ENCODE peak calls at places on chromosomes 13 and 19, in five cellular contexts. L is CD8-positive, alpha-beta memory T cell; U is PC-3; W is WERI-Rb-1; C is stomach. X is an unnamed sample.

GRCh38 chr13:96994030-96994848 is at the start of gene OXGR1:
- DNase-seq in L (no peak), C (no peak), U (no peak), W (no peak), X (peak; percentile 42)

GRCh38 chr19:40617961-40618360 is 16.8 kb downstream of the LTBP4 start:
- DNase-seq in U (no peak), W (no peak), L (no peak), C (no peak), X (no peak)

GRCh38 chr13:30071890-30072817 is 221.7 kb upstream of the UBL3 start:
- DNase-seq in C (peak; percentile 92), W (no peak), U (peak; percentile 12), L (no peak), X (no peak)

GRCh38 chr13:111183959-111184684 is 69.0 kb downstream of the ARHGEF7 start:
- DNase-seq in C (no peak), L (peak; percentile 61), W (no peak), U (no peak), X (no peak)

GRCh38 chr13:27005556-27005955 is 166.1 kb downstream of the USP12 start:
- DNase-seq in C (no peak), U (no peak), L (no peak), W (no peak), X (no peak)

GRCh38 chr13:53250272-53250875 is 221.8 kb downstream of the OLFM4 start:
- DNase-seq in U (peak; percentile 79), C (no peak), W (no peak), L (peak; percentile 8), X (peak; percentile 65)

GRCh38 chr13:67366533-67366932 is 136.4 kb upstream of the PCDH9 start:
- DNase-seq in C (no peak), W (no peak), U (peak; percentile 25), L (no peak), X (no peak)

GRCh38 chr19:54478677-54479266 is 5.7 kb upstream of the CDC42EP5 start:
- DNase-seq in L (no peak), C (no peak), U (peak; percentile 61), W (no peak), X (peak; percentile 51)

GRCh38 chr19:45467115-45467455 is 711 bp upstream of the FOSB start:
- DNase-seq in W (no peak), C (no peak), L (no peak), U (no peak), X (no peak)

GRCh38 chr13:49439609-49440008 is 4.3 kb downstream of the CAB39L start:
- DNase-seq in C (no peak), W (no peak), U (no peak), L (no peak), X (no peak)

GRCh38 chr19:55276720-55277430 is 3.0 kb downstream of the HSPBP1 start:
- DNase-seq in W (no peak), C (no peak), U (no peak), L (no peak), X (no peak)

GRCh38 chr13:23381877-23382276 is 51.6 kb downstream of the SACS start:
- DNase-seq in U (no peak), L (no peak), W (no peak), C (no peak), X (no peak)

GRCh38 chr19:19021115-19021514 is 12.2 kb downstream of the SUGP2 start:
- DNase-seq in L (no peak), U (no peak), W (no peak), C (no peak), X (no peak)
- H3K36me3 ChIP-seq in L (peaks cover 29% of the 10 kb centered on the region), U (peaks cover 52% of the 10 kb centered on the region), W (peaks cover 85% of the 10 kb centered on the region), C (peaks cover 62% of the 10 kb centered on the region), X (peaks cover 10% of the 10 kb centered on the region)

DNA sequence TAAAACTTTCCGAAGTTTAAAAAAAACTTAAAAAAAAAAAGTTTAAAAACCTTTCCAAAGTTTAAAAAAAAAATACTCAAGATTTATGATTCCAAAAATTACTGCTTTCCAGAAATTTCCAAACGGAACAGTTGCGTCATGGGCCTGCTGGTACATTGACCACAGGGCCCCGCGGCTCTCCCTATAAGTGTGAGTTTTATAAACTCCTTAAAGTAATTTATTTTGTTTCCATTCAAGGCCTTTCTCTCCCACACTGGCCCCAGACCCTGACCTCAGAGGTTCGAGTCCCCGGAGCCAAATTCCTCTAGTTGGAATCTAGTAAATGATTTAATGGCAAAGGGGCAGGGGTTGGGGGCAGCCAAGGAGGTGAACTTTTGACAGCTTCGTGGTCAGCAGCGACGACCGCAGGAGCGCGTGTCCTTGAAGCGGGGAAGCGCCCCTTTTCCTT is 97.5 kb downstream of the INSR start:
- DNase-seq in U (no peak), C (no peak), L (no peak), W (no peak), X (no peak)
- H3K36me3 ChIP-seq in U (no peaks in the 10 kb centered on the region), C (no peaks in the 10 kb centered on the region), L (no peaks in the 10 kb centered on the region), W (no peaks in the 10 kb centered on the region), X (no peaks in the 10 kb centered on the region)

GRCh38 chr19:14407889-14408640 is 11.1 kb downstream of the DDX39A start:
- DNase-seq in U (no peak), C (peak; percentile 58), W (no peak), L (no peak), X (no peak)
- H3K36me3 ChIP-seq in U (peaks cover 87% of the 10 kb centered on the region), C (peaks cover 83% of the 10 kb centered on the region), W (peaks cover 67% of the 10 kb centered on the region), L (peaks cover 87% of the 10 kb centered on the region), X (peaks cover 30% of the 10 kb centered on the region)

GRCh38 chr19:38500450-38500849 is 67.0 kb downstream of the RYR1 start:
- DNase-seq in U (no peak), L (no peak), C (no peak), W (no peak), X (no peak)

GRCh38 chr19:38496603-38497487 is 63.4 kb downstream of the RYR1 start:
- DNase-seq in U (no peak), L (no peak), W (no peak), C (no peak), X (no peak)

GRCh38 chr19:38497907-38498306 is 64.4 kb downstream of the RYR1 start:
- DNase-seq in C (no peak), L (no peak), W (no peak), U (no peak), X (no peak)

GRCh38 chr19:38502410-38503143 is 69.1 kb downstream of the RYR1 start:
- DNase-seq in C (no peak), W (no peak), L (no peak), U (no peak), X (no peak)

DNA sequence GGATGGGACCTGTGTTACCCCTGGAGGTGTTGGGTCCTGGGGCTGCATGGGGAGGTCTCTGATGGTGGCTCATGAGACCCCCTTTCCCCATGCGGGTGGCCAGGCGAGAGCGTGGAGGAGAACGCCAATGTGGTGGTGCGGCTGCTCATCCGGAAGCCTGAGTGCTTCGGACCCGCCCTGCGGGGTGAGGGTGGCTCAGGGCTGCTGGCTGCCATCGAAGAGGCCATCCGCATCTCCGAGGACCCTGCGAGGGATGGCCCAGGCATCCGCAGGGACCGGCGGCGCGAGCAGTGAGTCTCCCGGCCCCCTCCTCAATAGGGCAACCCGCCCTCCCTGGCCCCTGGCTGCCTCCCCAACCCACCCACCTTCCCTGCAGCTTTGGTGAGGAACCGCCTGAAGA is 66.0 kb downstream of the RYR1 start:
- DNase-seq in L (no peak), C (no peak), W (no peak), U (no peak), X (no peak)
- H3K36me3 ChIP-seq in L (no peaks in the 10 kb centered on the region), C (no peaks in the 10 kb centered on the region), W (no peaks in the 10 kb centered on the region), U (no peaks in the 10 kb centered on the region), X (no peaks in the 10 kb centered on the region)

DNA sequence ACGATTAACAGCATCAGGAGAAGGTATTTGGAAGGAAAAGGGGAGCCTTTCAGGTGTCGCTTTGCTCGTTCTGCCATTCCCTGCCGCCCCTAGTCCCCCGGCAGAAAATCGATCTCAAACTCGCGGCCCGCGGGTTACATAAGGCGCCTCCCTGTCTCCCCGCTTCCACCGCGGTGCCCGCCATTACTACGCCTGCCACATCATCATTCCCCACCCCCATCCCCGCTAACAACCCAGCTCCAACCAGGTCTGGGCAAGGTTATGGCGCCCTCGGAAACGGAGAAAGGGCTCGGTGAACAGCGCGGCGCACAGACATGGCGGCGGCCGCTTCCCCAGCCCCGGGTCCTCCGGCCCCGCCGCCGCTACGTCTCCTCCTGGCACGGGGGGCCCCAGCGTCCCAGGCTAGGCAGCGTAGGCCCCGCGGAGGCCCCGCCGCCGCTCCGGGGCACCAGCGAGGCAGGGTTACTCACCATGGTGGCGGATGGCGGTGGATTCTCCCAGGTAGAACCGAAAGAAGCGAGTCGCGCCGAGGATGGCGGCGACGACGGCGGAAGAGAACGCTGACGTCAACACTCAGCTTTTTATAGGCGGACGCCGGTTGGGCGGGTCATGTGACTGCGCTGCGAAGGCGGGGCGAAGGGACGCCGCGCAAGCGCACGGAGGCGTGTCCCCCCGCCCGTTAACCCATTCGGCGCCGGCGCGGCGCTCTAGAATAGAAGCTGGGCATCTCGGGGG is at the start of gene EEF2:
- DNase-seq in L (peak; percentile 93), U (peak; percentile 87), W (peak; percentile 87), C (peak; percentile 93), X (peak; percentile 95)
- H3K36me3 ChIP-seq in L (peaks cover 42% of the 10 kb centered on the region), U (peaks cover 48% of the 10 kb centered on the region), W (peaks cover 51% of the 10 kb centered on the region), C (peaks cover 43% of the 10 kb centered on the region), X (peaks cover 46% of the 10 kb centered on the region)

GRCh38 chr19:36121486-36122124 is 6.3 kb downstream of the TBCB start:
- DNase-seq in C (no peak), U (no peak), W (no peak), L (no peak), X (no peak)
- H3K36me3 ChIP-seq in C (peaks cover 34% of the 10 kb centered on the region), U (peaks cover 7% of the 10 kb centered on the region), W (peaks cover 46% of the 10 kb centered on the region), L (peaks cover 26% of the 10 kb centered on the region), X (no peaks in the 10 kb centered on the region)

DNA sequence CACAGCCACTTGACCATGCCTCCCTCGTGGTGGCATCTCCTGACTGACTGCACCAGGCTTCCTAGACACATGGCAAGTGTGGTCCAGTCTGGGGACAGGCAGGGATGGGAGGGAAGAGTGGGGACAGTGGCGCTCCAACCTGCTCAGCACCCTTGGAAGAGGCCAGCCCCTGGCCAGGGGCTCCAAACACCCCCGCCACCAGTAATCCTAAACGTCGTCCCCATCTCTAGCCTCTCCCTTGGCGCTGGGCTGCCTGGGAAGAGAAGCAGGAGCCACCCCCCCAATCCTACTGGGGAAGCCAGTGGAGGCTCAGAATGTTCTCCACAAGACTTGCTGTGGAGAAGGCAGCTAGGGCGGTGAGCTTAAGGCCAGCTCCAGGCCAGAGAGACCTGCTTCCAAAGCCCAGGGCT is 2.7 kb downstream of the RPL36 start:
- DNase-seq in W (no peak), U (no peak), L (no peak), C (no peak), X (no peak)
- H3K36me3 ChIP-seq in W (peaks cover 68% of the 10 kb centered on the region), U (peaks cover 54% of the 10 kb centered on the region), L (peaks cover 12% of the 10 kb centered on the region), C (peaks cover 52% of the 10 kb centered on the region), X (peaks cover 33% of the 10 kb centered on the region)

DNA sequence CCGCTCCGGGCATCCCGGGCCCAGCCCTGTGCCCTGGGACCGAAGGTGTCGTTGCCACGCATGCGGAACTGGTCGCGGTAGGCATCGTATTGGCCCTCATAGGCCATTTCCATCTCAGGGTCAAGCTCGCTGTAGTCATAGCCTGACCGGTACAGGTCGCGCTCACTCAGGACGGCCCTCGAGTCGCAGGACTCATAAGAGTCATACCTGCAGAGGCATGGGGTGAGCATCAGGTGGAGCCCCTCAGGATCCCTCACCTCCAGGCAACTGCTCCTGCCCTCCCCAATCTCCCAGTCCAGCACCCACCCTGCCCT is 17.4 kb downstream of the AKAP8L start:
- DNase-seq in U (no peak), L (no peak), W (no peak), C (no peak), X (no peak)
- H3K36me3 ChIP-seq in U (peaks cover 41% of the 10 kb centered on the region), L (peaks cover 41% of the 10 kb centered on the region), W (peaks cover 88% of the 10 kb centered on the region), C (peaks cover 62% of the 10 kb centered on the region), X (no peaks in the 10 kb centered on the region)

GRCh38 chr19:14449321-14449720 is 16.2 kb downstream of the PKN1 start:
- DNase-seq in U (peak; percentile 40), C (no peak), W (no peak), L (no peak), X (no peak)
- H3K36me3 ChIP-seq in U (peaks cover 49% of the 10 kb centered on the region), C (peaks cover 90% of the 10 kb centered on the region), W (peaks cover 79% of the 10 kb centered on the region), L (peaks cover 68% of the 10 kb centered on the region), X (no peaks in the 10 kb centered on the region)